ENCODE peak calls at places on chromosomes 3 and 15, in six cellular contexts. Q is heart left ventricle; V is uterus; Z is stimulated activated naive CD4-positive, alpha-beta T cell; G is ACHN; K is amniotic stem cell. D is an unnamed sample.

GRCh38 chr3:10015476-10015904 is 10.7 kb upstream of the FANCD2 start:
- DNase-seq in Q (peak; percentile 87), V (peak; percentile 95), Z (no peak), G (peak; percentile 27), K (peak; percentile 30), D (no peak)

GRCh38 chr3:25412269-25412668 is 15.8 kb upstream of the RARB start:
- DNase-seq in Q (no peak), V (no peak), Z (no peak), G (no peak), K (no peak), D (no peak)

GRCh38 chr3:141050913-141051632 is at the start of gene SPSB4:
- DNase-seq in Q (peak; percentile 79), V (no peak), Z (no peak), G (peak; percentile 54), K (no peak), D (no peak)

GRCh38 chr15:89665449-89666146 is 10.3 kb upstream of the KIF7 start:
- DNase-seq in Q (peak; percentile 70), V (peak; percentile 53), Z (no peak), G (peak; percentile 40), K (no peak), D (no peak)

GRCh38 chr15:20348900-20349773 is 192.5 kb downstream of the GOLGA6L6 start:
- DNase-seq in Q (peak; percentile 25), V (peak; percentile 11), Z (no peak), G (no peak), K (no peak), D (no peak)

GRCh38 chr15:62742409-62743171 is 300.0 kb upstream of the TPM1 start:
- DNase-seq in Q (peak; percentile 51), V (peak; percentile 82), Z (no peak), G (peak; percentile 75), K (peak; percentile 71), D (peak; percentile 77)

GRCh38 chr3:126433496-126434263 is 39.0 kb downstream of the CFAP100 start:
- DNase-seq in Q (peak; percentile 73), V (no peak), Z (no peak), G (no peak), K (no peak), D (no peak)

GRCh38 chr3:67564008-67564407 is 90.4 kb downstream of the SUCLG2 start:
- DNase-seq in Q (no peak), V (no peak), Z (no peak), G (no peak), K (no peak), D (no peak)

GRCh38 chr3:88434001-88434400 is 284.2 kb downstream of the C3orf38 start:
- DNase-seq in Q (no peak), V (no peak), Z (no peak), G (no peak), K (no peak), D (no peak)

GRCh38 chr3:48623851-48624547 is 2.4 kb upstream of the TMEM89 start:
- DNase-seq in Q (no peak), V (no peak), Z (no peak), G (no peak), K (no peak), D (no peak)

GRCh38 chr15:25987638-25988037 is 124.5 kb upstream of the ATP10A start:
- DNase-seq in Q (no peak), V (no peak), Z (no peak), G (no peak), K (no peak), D (no peak)

GRCh38 chr3:187165144-187165543 is 25.8 kb upstream of the RPL39L start:
- DNase-seq in Q (peak; percentile 31), V (peak; percentile 42), Z (peak; percentile 24), G (peak; percentile 55), K (no peak), D (no peak)

GRCh38 chr15:70879386-70879785 is 12.8 kb downstream of the THAP10 start:
- DNase-seq in Q (no peak), V (no peak), Z (no peak), G (no peak), K (no peak), D (peak; percentile 85)

GRCh38 chr3:183927059-183927458 is 42.4 kb upstream of the PARL start:
- DNase-seq in Q (no peak), V (no peak), Z (no peak), G (no peak), K (no peak), D (no peak)

GRCh38 chr3:16723994-16724393 is 118.8 kb upstream of the DAZL start:
- DNase-seq in Q (no peak), V (no peak), Z (no peak), G (peak; percentile 4), K (no peak), D (no peak)

GRCh38 chr3:10981961-10982360 is 10.6 kb upstream of the SLC6A1 start:
- DNase-seq in Q (no peak), V (no peak), Z (no peak), G (no peak), K (no peak), D (peak; percentile 47)

GRCh38 chr3:46184469-46184868 is 23.6 kb downstream of the CCR1 start:
- DNase-seq in Q (no peak), V (no peak), Z (no peak), G (no peak), K (no peak), D (peak; percentile 43)

GRCh38 chr3:42451546-42452230 is 41.3 kb upstream of the LYZL4 start:
- DNase-seq in Q (peak; percentile 36), V (no peak), Z (no peak), G (no peak), K (no peak), D (no peak)

GRCh38 chr15:36363335-36363734 is 216.1 kb upstream of the CDIN1 start:
- DNase-seq in Q (no peak), V (no peak), Z (no peak), G (no peak), K (no peak), D (no peak)

GRCh38 chr3:59451041-59451763 is 401.4 kb upstream of the CFAP20DC start:
- DNase-seq in Q (no peak), V (no peak), Z (peak; percentile 46), G (no peak), K (no peak), D (no peak)

GRCh38 chr15:36358094-36358961 is 221.1 kb upstream of the CDIN1 start:
- DNase-seq in Q (no peak), V (no peak), Z (no peak), G (peak; percentile 60), K (peak; percentile 58), D (peak; percentile 76)

GRCh38 chr3:109718822-109719221 is 381.5 kb upstream of the DPPA4 start:
- DNase-seq in Q (no peak), V (no peak), Z (no peak), G (no peak), K (no peak), D (no peak)

GRCh38 chr3:124246366-124246765 is 254.4 kb upstream of the ROPN1 start:
- DNase-seq in Q (no peak), V (no peak), Z (no peak), G (no peak), K (no peak), D (no peak)

GRCh38 chr15:71151061-71151460 is 35.8 kb downstream of the THSD4 start:
- DNase-seq in Q (no peak), V (no peak), Z (no peak), G (peak; percentile 92), K (peak; percentile 6), D (peak; percentile 46)

GRCh38 chr3:62882676-62883228 is 7.5 kb upstream of the CADPS start:
- DNase-seq in Q (no peak), V (no peak), Z (no peak), G (no peak), K (no peak), D (no peak)

GRCh38 chr3:158731525-158731924 is 732 bp downstream of the RARRES1 start:
- DNase-seq in Q (no peak), V (no peak), Z (no peak), G (no peak), K (no peak), D (no peak)

GRCh38 chr3:144112437-144112836 is 140.8 kb downstream of the DIPK2A start:
- DNase-seq in Q (no peak), V (no peak), Z (no peak), G (no peak), K (no peak), D (no peak)

GRCh38 chr15:55775316-55775715 is 32.4 kb upstream of the PRTG start:
- DNase-seq in Q (no peak), V (no peak), Z (no peak), G (no peak), K (no peak), D (no peak)